ENCODE peak calls at places on chromosomes 4 and X, in eight cellular contexts. R is esophagus muscularis mucosa, F is K562, C is osteoblast, M is H9, L is fibroblast of pulmonary artery, K is HFF-Myc, S is LNCaP clone FGC. V is an unnamed sample.

GRCh38 chr4:15373363-15373762 is 54.5 kb upstream of the C1QTNF7 start:
- DNase-seq in C (no peak), F (no peak), L (no peak), R (no peak), K (no peak), S (no peak), M (no peak), V (no peak)

GRCh38 chrX:38839269-38839668 is 38.0 kb downstream of the MID1IP1 start:
- DNase-seq in C (no peak), F (no peak), K (no peak), S (no peak), L (no peak), R (no peak), M (no peak), V (no peak)

GRCh38 chr4:30821891-30822612 is 101.9 kb downstream of the PCDH7 start:
- DNase-seq in S (no peak), M (no peak), F (no peak), R (no peak), K (no peak), L (peak), C (no peak), V (no peak)

GRCh38 chr4:115323106-115323684 is 209.8 kb upstream of the NDST4 start:
- DNase-seq in K (no peak), M (no peak), R (no peak), L (no peak), S (no peak), C (no peak), F (no peak), V (no peak)

GRCh38 chrX:42456301-42456700 is 321.7 kb downstream of the PPP1R2C start:
- DNase-seq in S (no peak), R (no peak), M (no peak), L (no peak), K (no peak), C (no peak), F (no peak), V (no peak)

GRCh38 chrX:20412871-20413486 is 146.3 kb upstream of the RPS6KA3 start:
- DNase-seq in L (no peak), M (no peak), C (no peak), S (no peak), K (no peak), F (no peak), R (no peak), V (peak)

GRCh38 chr4:189088783-189089182 is 851.9 kb upstream of the FRG1 start:
- DNase-seq in S (no peak), L (no peak), K (no peak), C (no peak), F (no peak), M (no peak), R (no peak), V (no peak)

GRCh38 chr4:135281230-135281629 is 1079.6 kb upstream of the PABPC4L start:
- DNase-seq in K (no peak), S (no peak), C (no peak), M (no peak), R (no peak), L (peak), F (no peak), V (no peak)

GRCh38 chrX:132948648-132949260 is 9.7 kb downstream of the HS6ST2 start:
- DNase-seq in S (no peak), F (peak), K (no peak), R (no peak), L (no peak), M (no peak), C (no peak), V (no peak)

GRCh38 chrX:17679820-17680219 is 57.5 kb upstream of the SCML1 start:
- DNase-seq in F (no peak), M (no peak), S (no peak), R (no peak), K (no peak), L (no peak), C (no peak), V (no peak)

GRCh38 chr4:3783691-3784306 is 17.6 kb downstream of the ADRA2C start:
- DNase-seq in K (no peak), F (peak), S (no peak), M (peak), L (no peak), C (peak), R (no peak), V (no peak)
- TF ChIP-seq CTCF in K (peak), F (peak), S (no peak), M (peak), L (no peak), C (peak), R (no peak), V (no peak)

DNA sequence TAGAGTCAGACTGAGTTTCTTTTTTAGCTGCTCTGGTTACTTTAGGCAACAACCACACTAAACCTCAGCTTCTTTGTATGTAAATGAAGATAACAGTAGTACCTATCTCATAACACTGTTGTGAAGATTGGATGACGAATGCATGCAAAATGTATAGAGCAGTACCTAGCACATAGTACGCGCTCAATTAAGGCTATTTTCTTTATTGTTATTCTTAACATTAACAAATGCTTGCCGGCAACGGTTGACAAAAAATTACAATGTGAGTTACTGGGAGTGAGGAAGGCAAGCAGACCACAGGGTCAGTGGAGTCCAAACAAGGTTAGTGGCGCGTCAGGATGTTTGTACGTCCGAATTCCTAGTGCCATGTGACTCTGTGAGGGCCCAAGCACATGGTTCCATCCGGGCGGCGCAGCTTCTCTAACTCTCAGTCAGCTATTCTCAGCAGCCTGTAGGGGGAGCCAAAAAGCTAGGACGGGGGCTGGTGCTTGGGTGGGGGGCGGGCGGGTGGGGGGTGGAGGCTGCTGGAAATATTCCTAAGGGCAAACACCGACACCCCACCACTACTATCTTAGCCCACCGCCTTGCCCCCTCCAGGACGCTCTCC is 795 bp upstream of the NALF2 start:
- DNase-seq in M (no peak), R (no peak), C (peak), S (no peak), K (peak), F (no peak), L (peak), V (no peak)
- TF ChIP-seq CTCF in M (peak), R (no peak), C (peak), S (peak), K (no peak), F (no peak), L (peak), V (no peak)

GRCh38 chrX:136488706-136489105 is 959 bp downstream of the BRS3 start:
- DNase-seq in S (no peak), L (no peak), M (no peak), K (no peak), F (no peak), R (no peak), C (no peak), V (no peak)
- TF ChIP-seq CTCF in S (peak), L (no peak), M (no peak), K (no peak), F (no peak), R (no peak), C (no peak), V (no peak)

GRCh38 chrX:119541188-119541587 is 24.0 kb downstream of the STEEP1 start:
- DNase-seq in C (peak), K (peak), R (no peak), F (no peak), S (no peak), M (peak), L (peak), V (no peak)

GRCh38 chrX:119537487-119537886 is 27.7 kb downstream of the STEEP1 start:
- DNase-seq in R (no peak), S (no peak), C (no peak), M (no peak), K (no peak), F (no peak), L (no peak), V (no peak)

DNA sequence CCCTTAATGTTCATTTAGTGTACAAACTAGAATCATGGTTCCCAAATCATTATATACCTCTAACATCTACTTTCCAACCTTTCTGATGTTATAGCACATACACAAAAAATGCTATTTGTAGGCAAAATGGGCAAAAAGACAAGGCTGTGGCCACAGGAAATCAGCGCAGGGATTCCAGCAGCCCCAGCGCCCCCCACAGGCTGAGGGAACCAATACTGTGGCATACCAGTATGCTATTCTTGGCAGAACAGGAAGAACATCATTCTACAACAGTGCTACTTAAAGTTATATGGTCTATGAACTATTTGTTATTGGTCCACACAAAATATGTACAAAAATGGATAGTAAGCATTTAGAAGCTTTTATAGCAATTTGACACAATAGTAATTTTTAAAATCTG is 25.3 kb downstream of the STEEP1 start:
- DNase-seq in C (no peak), K (no peak), L (no peak), S (no peak), M (no peak), R (no peak), F (no peak), V (no peak)
- TF ChIP-seq CTCF in C (peak), K (no peak), L (no peak), S (no peak), M (peak), R (no peak), F (peak), V (no peak)

GRCh38 chr4:71095141-71095939 is 101.9 kb downstream of the DCK start:
- DNase-seq in F (no peak), S (no peak), R (no peak), C (peak), L (no peak), K (no peak), M (no peak), V (no peak)
- TF ChIP-seq CTCF in F (no peak), S (no peak), R (no peak), C (no peak), L (no peak), K (no peak), M (no peak), V (no peak)

GRCh38 chr4:56129431-56129861 is 180.7 kb downstream of the CEP135 start:
- DNase-seq in L (peak), S (peak), K (no peak), R (no peak), M (peak), C (no peak), F (peak), V (no peak)
- TF ChIP-seq CTCF in L (peak), S (peak), K (peak), R (no peak), M (peak), C (no peak), F (peak), V (peak)

DNA sequence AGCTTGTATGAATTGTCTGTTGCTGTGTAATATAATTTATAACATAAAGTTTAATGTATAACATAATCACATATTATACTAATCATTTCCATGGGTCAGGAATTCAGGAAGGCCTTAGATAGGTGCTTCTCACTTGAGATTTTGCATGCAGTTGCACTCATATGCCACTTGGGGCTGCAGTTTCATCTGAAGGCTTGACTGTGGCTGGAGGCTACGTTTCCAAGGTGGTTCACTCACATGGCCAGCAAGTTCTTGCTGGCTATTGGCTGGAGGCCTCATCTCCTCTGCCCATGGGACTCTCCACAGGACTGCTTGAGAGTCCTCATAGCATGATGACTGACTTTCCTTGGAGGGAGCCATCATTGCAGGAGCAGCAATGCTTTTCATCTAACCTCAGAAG is 53.4 kb upstream of the STX18 start:
- DNase-seq in C (no peak), M (no peak), F (no peak), R (no peak), K (no peak), L (no peak), S (no peak), V (no peak)
- TF ChIP-seq CTCF in C (no peak), M (peak), F (peak), R (no peak), K (peak), L (peak), S (no peak), V (no peak)

DNA sequence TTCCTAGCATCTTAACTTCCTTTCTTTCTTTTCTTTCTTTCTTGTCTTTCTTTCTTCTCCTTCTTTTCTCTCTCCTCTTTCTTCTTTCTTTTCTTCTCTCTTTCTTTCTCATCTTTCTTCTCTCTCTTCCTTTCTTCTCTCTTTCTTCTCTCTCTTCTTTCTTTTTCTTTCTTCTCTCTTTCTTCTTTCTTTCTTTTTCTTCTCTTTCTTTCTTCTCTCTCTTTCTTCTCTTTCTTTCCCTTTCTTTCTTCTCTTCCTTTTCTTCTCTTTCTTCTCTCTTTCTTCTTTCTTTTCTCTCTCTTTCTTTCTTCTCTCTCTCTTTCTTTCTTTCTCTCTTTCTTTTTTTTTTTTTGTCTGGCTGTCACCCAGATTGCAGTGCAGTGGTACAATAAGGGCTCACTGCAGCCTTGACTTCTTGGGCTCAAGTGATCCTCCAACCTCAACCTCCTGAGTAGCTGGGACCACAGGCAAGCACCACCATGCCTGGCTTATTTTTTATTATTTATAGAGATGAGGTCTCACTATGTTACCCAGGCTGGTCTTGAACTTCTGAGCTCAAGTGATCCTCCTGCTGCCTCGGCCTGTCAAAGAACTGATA is 17.5 kb downstream of the NMU start:
- DNase-seq in S (no peak), C (no peak), L (no peak), K (no peak), R (no peak), M (no peak), F (no peak), V (no peak)
- TF ChIP-seq CTCF in S (no peak), C (no peak), L (no peak), K (no peak), R (no peak), M (no peak), F (no peak), V (peak)

DNA sequence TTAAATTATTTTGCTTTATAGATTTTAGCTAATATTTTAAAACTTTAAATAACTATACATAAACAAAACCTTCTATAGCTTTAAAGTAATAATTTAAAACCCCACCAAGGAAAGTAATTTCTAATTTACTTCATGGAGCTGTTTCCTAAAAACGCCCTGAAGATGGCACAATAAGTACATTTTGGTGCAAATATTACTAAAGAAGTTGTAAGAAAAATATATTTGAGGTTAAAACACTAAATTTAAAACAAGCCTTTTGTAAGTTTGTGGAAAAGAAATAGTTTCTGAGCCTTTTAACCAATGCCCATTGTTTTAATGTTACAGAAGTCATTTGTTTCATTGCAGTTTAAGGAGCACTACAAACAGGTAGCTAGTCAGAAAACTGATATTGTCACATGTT is 137.4 kb upstream of the AGA start:
- DNase-seq in K (no peak), S (no peak), M (no peak), C (no peak), F (no peak), R (no peak), L (no peak), V (no peak)
- TF ChIP-seq CTCF in K (no peak), S (peak), M (peak), C (no peak), F (no peak), R (no peak), L (no peak), V (no peak)

DNA sequence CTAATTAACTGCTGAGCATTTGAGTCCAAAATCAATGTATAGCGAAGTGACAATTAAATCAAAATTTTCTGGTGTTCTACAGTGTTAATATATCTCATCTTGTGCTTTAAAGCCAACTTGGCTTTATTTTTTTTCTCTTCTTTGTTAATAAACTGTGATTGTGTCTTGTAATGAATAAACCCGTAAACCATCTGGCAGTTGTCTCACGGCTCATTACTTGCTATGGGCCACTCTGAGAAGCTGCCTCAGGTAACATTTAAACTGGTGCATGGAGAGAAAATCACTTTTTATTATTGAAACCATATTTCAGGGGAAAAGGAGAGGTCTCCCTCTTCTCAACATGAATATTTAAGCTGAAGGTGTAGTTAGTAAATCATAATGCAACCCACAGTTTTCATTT is 694.0 kb downstream of the KCTD8 start:
- DNase-seq in R (no peak), L (no peak), S (no peak), M (no peak), C (no peak), K (no peak), F (no peak), V (no peak)
- TF ChIP-seq CTCF in R (no peak), L (no peak), S (no peak), M (no peak), C (no peak), K (no peak), F (no peak), V (no peak)

V was measured in CD14-positive monocyte.